ENCODE peak calls at places on chromosomes 7 and 10, in ten cellular contexts. One of them, this sample, is unnamed.

GRCh38 chr10:93821051-93821772 is 63.5 kb downstream of the LGI1 start:
- DNase-seq in astrocyte of the spinal cord: peak
- DNase-seq in psoas muscle: no peak
- DNase-seq in T1000: no peak
- DNase-seq in HS-5: no peak
- DNase-seq in NCI-H1105 treated with DMSO at 0.1 percent for 48 hours: peak
- DNase-seq in NCI-H748 treated with DMSO at 0.1 percent for 48 hours: peak
- DNase-seq in NCI-H2081: peak
- DNase-seq in NCI-H460: peak
- DNase-seq in GM20000: no peak
- DNase-seq in this sample: no peak

GRCh38 chr10:7507887-7508726 is 97.3 kb upstream of the SFMBT2 start:
- DNase-seq in psoas muscle: no peak
- DNase-seq in HS-5: no peak
- DNase-seq in NCI-H460: no peak
- DNase-seq in NCI-H1105 treated with DMSO at 0.1 percent for 48 hours: no peak
- DNase-seq in astrocyte of the spinal cord: no peak
- DNase-seq in T1000: no peak
- DNase-seq in GM20000: no peak
- DNase-seq in NCI-H748 treated with DMSO at 0.1 percent for 48 hours: no peak
- DNase-seq in NCI-H2081: no peak
- DNase-seq in this sample: no peak

GRCh38 chr10:72821606-72822005 is 71.9 kb upstream of the OIT3 start:
- DNase-seq in NCI-H748 treated with DMSO at 0.1 percent for 48 hours: no peak
- DNase-seq in HS-5: no peak
- DNase-seq in NCI-H460: no peak
- DNase-seq in psoas muscle: no peak
- DNase-seq in NCI-H1105 treated with DMSO at 0.1 percent for 48 hours: no peak
- DNase-seq in T1000: no peak
- DNase-seq in GM20000: no peak
- DNase-seq in astrocyte of the spinal cord: peak
- DNase-seq in NCI-H2081: no peak
- DNase-seq in this sample: no peak

GRCh38 chr10:117346574-117346973 is 28.7 kb downstream of the PDZD8 start:
- DNase-seq in HS-5: no peak
- DNase-seq in astrocyte of the spinal cord: no peak
- DNase-seq in NCI-H460: no peak
- DNase-seq in NCI-H2081: no peak
- DNase-seq in psoas muscle: no peak
- DNase-seq in T1000: no peak
- DNase-seq in NCI-H1105 treated with DMSO at 0.1 percent for 48 hours: no peak
- DNase-seq in GM20000: no peak
- DNase-seq in NCI-H748 treated with DMSO at 0.1 percent for 48 hours: no peak
- DNase-seq in this sample: no peak

GRCh38 chr7:22853674-22854157 is 31.1 kb upstream of the TOMM7 start:
- DNase-seq in psoas muscle: no peak
- DNase-seq in T1000: no peak
- DNase-seq in GM20000: no peak
- DNase-seq in NCI-H1105 treated with DMSO at 0.1 percent for 48 hours: no peak
- DNase-seq in NCI-H460: no peak
- DNase-seq in astrocyte of the spinal cord: no peak
- DNase-seq in HS-5: no peak
- DNase-seq in NCI-H2081: no peak
- DNase-seq in NCI-H748 treated with DMSO at 0.1 percent for 48 hours: no peak
- DNase-seq in this sample: no peak

GRCh38 chr10:114821293-114821914 is at the start of gene FHIP2A:
- DNase-seq in HS-5: peak
- DNase-seq in NCI-H2081: peak
- DNase-seq in T1000: peak
- DNase-seq in astrocyte of the spinal cord: peak
- DNase-seq in NCI-H748 treated with DMSO at 0.1 percent for 48 hours: peak
- DNase-seq in NCI-H1105 treated with DMSO at 0.1 percent for 48 hours: peak
- DNase-seq in GM20000: peak
- DNase-seq in psoas muscle: peak
- DNase-seq in NCI-H460: peak
- DNase-seq in this sample: peak

GRCh38 chr7:9889557-9889956 is 1084.1 kb upstream of the PHF14 start:
- DNase-seq in astrocyte of the spinal cord: no peak
- DNase-seq in HS-5: no peak
- DNase-seq in T1000: no peak
- DNase-seq in NCI-H748 treated with DMSO at 0.1 percent for 48 hours: no peak
- DNase-seq in NCI-H460: no peak
- DNase-seq in GM20000: no peak
- DNase-seq in NCI-H1105 treated with DMSO at 0.1 percent for 48 hours: no peak
- DNase-seq in NCI-H2081: no peak
- DNase-seq in psoas muscle: no peak
- DNase-seq in this sample: no peak

GRCh38 chr10:76902949-76903348 is 734.7 kb downstream of the KCNMA1 start:
- DNase-seq in NCI-H2081: peak
- DNase-seq in NCI-H1105 treated with DMSO at 0.1 percent for 48 hours: no peak
- DNase-seq in T1000: no peak
- DNase-seq in astrocyte of the spinal cord: no peak
- DNase-seq in HS-5: no peak
- DNase-seq in GM20000: no peak
- DNase-seq in NCI-H748 treated with DMSO at 0.1 percent for 48 hours: peak
- DNase-seq in NCI-H460: peak
- DNase-seq in psoas muscle: peak
- DNase-seq in this sample: no peak

GRCh38 chr7:18834574-18835361 is 282.7 kb downstream of the TWIST1 start:
- DNase-seq in NCI-H748 treated with DMSO at 0.1 percent for 48 hours: no peak
- DNase-seq in astrocyte of the spinal cord: no peak
- DNase-seq in NCI-H1105 treated with DMSO at 0.1 percent for 48 hours: no peak
- DNase-seq in NCI-H460: no peak
- DNase-seq in NCI-H2081: no peak
- DNase-seq in GM20000: no peak
- DNase-seq in psoas muscle: no peak
- DNase-seq in HS-5: no peak
- DNase-seq in T1000: no peak
- DNase-seq in this sample: no peak

GRCh38 chr7:123749537-123749857 is 694 bp upstream of the WASL start:
- DNase-seq in GM20000: peak
- DNase-seq in HS-5: peak
- DNase-seq in T1000: no peak
- DNase-seq in NCI-H460: peak
- DNase-seq in NCI-H748 treated with DMSO at 0.1 percent for 48 hours: peak
- DNase-seq in astrocyte of the spinal cord: no peak
- DNase-seq in NCI-H2081: peak
- DNase-seq in psoas muscle: no peak
- DNase-seq in NCI-H1105 treated with DMSO at 0.1 percent for 48 hours: peak
- DNase-seq in this sample: no peak

GRCh38 chr7:15828881-15829280 is 142.4 kb upstream of the MEOX2 start:
- DNase-seq in NCI-H460: no peak
- DNase-seq in GM20000: no peak
- DNase-seq in psoas muscle: no peak
- DNase-seq in HS-5: no peak
- DNase-seq in astrocyte of the spinal cord: no peak
- DNase-seq in T1000: no peak
- DNase-seq in NCI-H748 treated with DMSO at 0.1 percent for 48 hours: no peak
- DNase-seq in NCI-H2081: no peak
- DNase-seq in NCI-H1105 treated with DMSO at 0.1 percent for 48 hours: no peak
- DNase-seq in this sample: no peak

GRCh38 chr7:149874644-149875028 is 867 bp downstream of the ATP6V0E2 start:
- DNase-seq in NCI-H2081: no peak
- DNase-seq in GM20000: no peak
- DNase-seq in T1000: no peak
- DNase-seq in psoas muscle: no peak
- DNase-seq in HS-5: no peak
- DNase-seq in NCI-H460: no peak
- DNase-seq in NCI-H748 treated with DMSO at 0.1 percent for 48 hours: no peak
- DNase-seq in astrocyte of the spinal cord: no peak
- DNase-seq in NCI-H1105 treated with DMSO at 0.1 percent for 48 hours: no peak
- DNase-seq in this sample: no peak

GRCh38 chr7:25774675-25775074 is 377.3 kb upstream of the NFE2L3 start:
- DNase-seq in GM20000: no peak
- DNase-seq in T1000: no peak
- DNase-seq in HS-5: no peak
- DNase-seq in NCI-H2081: no peak
- DNase-seq in astrocyte of the spinal cord: no peak
- DNase-seq in psoas muscle: no peak
- DNase-seq in NCI-H748 treated with DMSO at 0.1 percent for 48 hours: no peak
- DNase-seq in NCI-H460: no peak
- DNase-seq in NCI-H1105 treated with DMSO at 0.1 percent for 48 hours: no peak
- DNase-seq in this sample: no peak

GRCh38 chr10:30811665-30812017 is 182.1 kb upstream of the LYZL2 start:
- DNase-seq in T1000: no peak
- DNase-seq in GM20000: no peak
- DNase-seq in psoas muscle: no peak
- DNase-seq in NCI-H1105 treated with DMSO at 0.1 percent for 48 hours: no peak
- DNase-seq in astrocyte of the spinal cord: no peak
- DNase-seq in HS-5: no peak
- DNase-seq in NCI-H460: no peak
- DNase-seq in NCI-H2081: no peak
- DNase-seq in NCI-H748 treated with DMSO at 0.1 percent for 48 hours: no peak
- DNase-seq in this sample: no peak

GRCh38 chr7:91565499-91566331 is 301.5 kb downstream of the FZD1 start:
- DNase-seq in NCI-H460: no peak
- DNase-seq in HS-5: no peak
- DNase-seq in NCI-H2081: peak
- DNase-seq in NCI-H748 treated with DMSO at 0.1 percent for 48 hours: peak
- DNase-seq in astrocyte of the spinal cord: peak
- DNase-seq in NCI-H1105 treated with DMSO at 0.1 percent for 48 hours: peak
- DNase-seq in T1000: no peak
- DNase-seq in GM20000: no peak
- DNase-seq in psoas muscle: no peak
- DNase-seq in this sample: peak

GRCh38 chr10:12396567-12396966 is 47.2 kb downstream of the CAMK1D start:
- DNase-seq in NCI-H748 treated with DMSO at 0.1 percent for 48 hours: no peak
- DNase-seq in astrocyte of the spinal cord: no peak
- DNase-seq in psoas muscle: no peak
- DNase-seq in NCI-H460: no peak
- DNase-seq in HS-5: no peak
- DNase-seq in T1000: no peak
- DNase-seq in NCI-H2081: no peak
- DNase-seq in GM20000: no peak
- DNase-seq in NCI-H1105 treated with DMSO at 0.1 percent for 48 hours: no peak
- DNase-seq in this sample: no peak

GRCh38 chr10:88952647-88953111 is at the start of gene ACTA2:
- DNase-seq in NCI-H1105 treated with DMSO at 0.1 percent for 48 hours: no peak
- DNase-seq in psoas muscle: no peak
- DNase-seq in HS-5: no peak
- DNase-seq in NCI-H748 treated with DMSO at 0.1 percent for 48 hours: no peak
- DNase-seq in NCI-H460: no peak
- DNase-seq in T1000: no peak
- DNase-seq in NCI-H2081: no peak
- DNase-seq in astrocyte of the spinal cord: peak
- DNase-seq in GM20000: no peak
- DNase-seq in this sample: no peak

GRCh38 chr10:12489806-12490205 is 140.5 kb downstream of the CAMK1D start:
- DNase-seq in NCI-H1105 treated with DMSO at 0.1 percent for 48 hours: no peak
- DNase-seq in astrocyte of the spinal cord: no peak
- DNase-seq in NCI-H748 treated with DMSO at 0.1 percent for 48 hours: no peak
- DNase-seq in T1000: no peak
- DNase-seq in psoas muscle: no peak
- DNase-seq in GM20000: no peak
- DNase-seq in NCI-H460: no peak
- DNase-seq in NCI-H2081: no peak
- DNase-seq in HS-5: no peak
- DNase-seq in this sample: no peak

GRCh38 chr7:45073031-45073842 is 15.5 kb downstream of the NACAD start:
- DNase-seq in HS-5: no peak
- DNase-seq in NCI-H748 treated with DMSO at 0.1 percent for 48 hours: no peak
- DNase-seq in astrocyte of the spinal cord: no peak
- DNase-seq in NCI-H2081: no peak
- DNase-seq in GM20000: no peak
- DNase-seq in NCI-H1105 treated with DMSO at 0.1 percent for 48 hours: no peak
- DNase-seq in T1000: no peak
- DNase-seq in NCI-H460: no peak
- DNase-seq in psoas muscle: no peak
- DNase-seq in this sample: no peak

GRCh38 chr10:73865459-73866442 is 8.6 kb downstream of the CAMK2G start:
- DNase-seq in HS-5: no peak
- DNase-seq in GM20000: peak
- DNase-seq in T1000: no peak
- DNase-seq in NCI-H748 treated with DMSO at 0.1 percent for 48 hours: no peak
- DNase-seq in astrocyte of the spinal cord: no peak
- DNase-seq in NCI-H2081: no peak
- DNase-seq in psoas muscle: no peak
- DNase-seq in NCI-H460: no peak
- DNase-seq in NCI-H1105 treated with DMSO at 0.1 percent for 48 hours: no peak
- DNase-seq in this sample: no peak

GRCh38 chr7:116030626-116031276 is at the start of gene TFEC:
- DNase-seq in astrocyte of the spinal cord: peak
- DNase-seq in NCI-H1105 treated with DMSO at 0.1 percent for 48 hours: no peak
- DNase-seq in psoas muscle: no peak
- DNase-seq in GM20000: no peak
- DNase-seq in NCI-H2081: peak
- DNase-seq in HS-5: no peak
- DNase-seq in NCI-H748 treated with DMSO at 0.1 percent for 48 hours: no peak
- DNase-seq in T1000: no peak
- DNase-seq in NCI-H460: peak
- DNase-seq in this sample: no peak

GRCh38 chr7:70694357-70694908 is 437.5 kb upstream of the GALNT17 start:
- DNase-seq in T1000: no peak
- DNase-seq in NCI-H748 treated with DMSO at 0.1 percent for 48 hours: no peak
- DNase-seq in GM20000: peak
- DNase-seq in astrocyte of the spinal cord: peak
- DNase-seq in HS-5: no peak
- DNase-seq in NCI-H2081: peak
- DNase-seq in psoas muscle: peak
- DNase-seq in NCI-H460: no peak
- DNase-seq in NCI-H1105 treated with DMSO at 0.1 percent for 48 hours: peak
- DNase-seq in this sample: no peak

GRCh38 chr7:12653127-12653917 is 34.1 kb upstream of the ARL4A start:
- DNase-seq in psoas muscle: no peak
- DNase-seq in NCI-H2081: no peak
- DNase-seq in GM20000: no peak
- DNase-seq in HS-5: no peak
- DNase-seq in NCI-H748 treated with DMSO at 0.1 percent for 48 hours: no peak
- DNase-seq in NCI-H460: no peak
- DNase-seq in astrocyte of the spinal cord: peak
- DNase-seq in T1000: no peak
- DNase-seq in NCI-H1105 treated with DMSO at 0.1 percent for 48 hours: peak
- DNase-seq in this sample: no peak

GRCh38 chr10:102612964-102613275 is 31.4 kb upstream of the TRIM8 start:
- DNase-seq in NCI-H2081: no peak
- DNase-seq in NCI-H460: no peak
- DNase-seq in T1000: no peak
- DNase-seq in GM20000: no peak
- DNase-seq in astrocyte of the spinal cord: no peak
- DNase-seq in NCI-H748 treated with DMSO at 0.1 percent for 48 hours: no peak
- DNase-seq in NCI-H1105 treated with DMSO at 0.1 percent for 48 hours: no peak
- DNase-seq in HS-5: no peak
- DNase-seq in psoas muscle: no peak
- DNase-seq in this sample: no peak

GRCh38 chr10:101959349-101959916 is 96.5 kb downstream of the ARMH3 start:
- DNase-seq in T1000: no peak
- DNase-seq in astrocyte of the spinal cord: no peak
- DNase-seq in NCI-H2081: peak
- DNase-seq in NCI-H1105 treated with DMSO at 0.1 percent for 48 hours: no peak
- DNase-seq in GM20000: no peak
- DNase-seq in NCI-H748 treated with DMSO at 0.1 percent for 48 hours: no peak
- DNase-seq in HS-5: no peak
- DNase-seq in psoas muscle: peak
- DNase-seq in NCI-H460: no peak
- DNase-seq in this sample: no peak

GRCh38 chr7:35036361-35037171 is 719 bp downstream of the DPY19L1 start:
- DNase-seq in astrocyte of the spinal cord: peak
- DNase-seq in NCI-H2081: peak
- DNase-seq in T1000: peak
- DNase-seq in psoas muscle: peak
- DNase-seq in HS-5: peak
- DNase-seq in GM20000: no peak
- DNase-seq in NCI-H748 treated with DMSO at 0.1 percent for 48 hours: peak
- DNase-seq in NCI-H460: peak
- DNase-seq in NCI-H1105 treated with DMSO at 0.1 percent for 48 hours: peak
- DNase-seq in this sample: peak

GRCh38 chr10:45063605-45064231 is 63.0 kb downstream of the ZNF22 start:
- DNase-seq in NCI-H748 treated with DMSO at 0.1 percent for 48 hours: no peak
- DNase-seq in HS-5: no peak
- DNase-seq in psoas muscle: no peak
- DNase-seq in T1000: no peak
- DNase-seq in NCI-H460: no peak
- DNase-seq in NCI-H1105 treated with DMSO at 0.1 percent for 48 hours: no peak
- DNase-seq in GM20000: no peak
- DNase-seq in NCI-H2081: no peak
- DNase-seq in astrocyte of the spinal cord: peak
- DNase-seq in this sample: no peak

GRCh38 chr7:44280993-44281721 is 44.2 kb downstream of the CAMK2B start:
- DNase-seq in T1000: no peak
- DNase-seq in NCI-H2081: no peak
- DNase-seq in NCI-H1105 treated with DMSO at 0.1 percent for 48 hours: no peak
- DNase-seq in HS-5: no peak
- DNase-seq in psoas muscle: peak
- DNase-seq in NCI-H460: no peak
- DNase-seq in GM20000: no peak
- DNase-seq in astrocyte of the spinal cord: no peak
- DNase-seq in NCI-H748 treated with DMSO at 0.1 percent for 48 hours: no peak
- DNase-seq in this sample: no peak

This sample was measured in NCI-H774.